ENCODE peak calls at places on chromosomes 4 and X, in four cellular contexts. M is uterus, Q is H54, U is adrenal gland. T is an unnamed sample.
A peak's percentile ranks its signal among the peaks of the same experiment; 100 is the strongest.

GRCh38 chrX:27890611-27891010 is 82.8 kb downstream of the MAGEB10 start:
- DNase-seq in M (no peak), Q (no peak), U (no peak), T (no peak)

GRCh38 chr4:156182269-156182668 is 228.6 kb upstream of the CTSO start:
- DNase-seq in M (no peak), Q (no peak), U (no peak), T (no peak)

GRCh38 chrX:153460826-153461225 is 9.6 kb downstream of the HAUS7 start:
- DNase-seq in M (peak; percentile 37), Q (peak; percentile 48), U (peak; percentile 61), T (no peak)

GRCh38 chrX:75155830-75156525 is at the start of gene ABCB7:
- DNase-seq in M (peak; percentile 58), Q (peak; percentile 26), U (peak; percentile 78), T (peak; percentile 51)

GRCh38 chrX:104195489-104196084 is 29.3 kb downstream of the FAM199X start:
- DNase-seq in M (no peak), Q (no peak), U (no peak), T (no peak)

GRCh38 chr4:16289872-16290554 is 63.7 kb upstream of the TAPT1 start:
- DNase-seq in M (no peak), Q (peak; percentile 7), U (no peak), T (no peak)

GRCh38 chr4:25535701-25536473 is 119.8 kb upstream of the SLC34A2 start:
- DNase-seq in M (no peak), Q (no peak), U (no peak), T (peak; percentile 80)

GRCh38 chr4:120724656-120725055 is 197.9 kb downstream of the PRDM5 start:
- DNase-seq in M (no peak), Q (no peak), U (no peak), T (no peak)

GRCh38 chr4:3450643-3451042 is 8.9 kb downstream of the HGFAC start:
- DNase-seq in M (no peak), Q (no peak), U (no peak), T (no peak)

GRCh38 chr4:52713456-52713937 is 37.7 kb downstream of the ERVMER34-1 start:
- DNase-seq in M (no peak), Q (no peak), U (peak; percentile 64), T (no peak)

GRCh38 chr4:77451530-77451929 is 154.1 kb upstream of the CXCL13 start:
- DNase-seq in M (no peak), Q (no peak), U (no peak), T (no peak)

GRCh38 chr4:15002659-15003440 is 569 bp downstream of the CPEB2 start:
- DNase-seq in M (peak; percentile 75), Q (no peak), U (peak; percentile 90), T (peak; percentile 95)
- TF ChIP-seq POLR2A in M (no peak), Q (peak; percentile 45), U (peak; percentile 14), T (no peak)

GRCh38 chrX:135985123-135985973 is at the start of gene SLC9A6:
- DNase-seq in M (peak; percentile 69), Q (peak; percentile 49), U (peak; percentile 77), T (peak; percentile 94)
- TF ChIP-seq POLR2A in M (peak; percentile 34), Q (no peak), U (no peak), T (peak; percentile 56)

GRCh38 chrX:47156611-47157520 is 11.8 kb downstream of the RBM10 start:
- DNase-seq in M (no peak), Q (no peak), U (no peak), T (no peak)
- TF ChIP-seq POLR2A in M (no peak), Q (no peak), U (no peak), T (no peak)

DNA sequence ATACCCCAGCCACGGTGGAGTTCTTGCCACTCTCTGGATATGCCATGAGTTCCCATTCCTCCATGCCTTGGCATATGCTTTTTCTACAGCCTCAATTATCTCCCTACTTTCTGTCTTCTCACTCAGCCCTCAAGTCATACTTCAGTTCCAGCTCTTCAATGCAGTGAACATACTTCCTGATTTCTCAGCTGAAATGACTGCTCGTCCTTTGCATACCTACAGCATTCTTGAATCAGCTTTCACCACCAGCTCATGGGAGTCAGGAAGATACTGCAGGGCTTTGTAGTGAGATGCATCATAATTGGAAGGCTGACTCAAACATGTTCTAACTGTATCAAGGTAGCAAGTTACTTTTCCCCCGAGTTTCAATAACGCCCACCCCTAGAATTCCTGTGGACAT is 118.4 kb downstream of the APBB2 start:
- DNase-seq in M (no peak), Q (no peak), U (no peak), T (no peak)
- TF ChIP-seq POLR2A in M (no peak), Q (no peak), U (no peak), T (no peak)

GRCh38 chr4:6944311-6945051 is 34.9 kb downstream of the TBC1D14 start:
- DNase-seq in M (no peak), Q (no peak), U (peak; percentile 72), T (no peak)
- TF ChIP-seq POLR2A in M (no peak), Q (no peak), U (no peak), T (no peak)

GRCh38 chr4:168387091-168387490 is 68.5 kb upstream of the DDX60 start:
- DNase-seq in M (no peak), Q (no peak), U (no peak), T (no peak)

GRCh38 chr4:168383510-168383909 is 65.0 kb upstream of the DDX60 start:
- DNase-seq in M (no peak), Q (no peak), U (no peak), T (no peak)

GRCh38 chr4:168386002-168386401 is 67.5 kb upstream of the DDX60 start:
- DNase-seq in M (no peak), Q (no peak), U (no peak), T (no peak)

GRCh38 chr4:168385142-168385490 is 66.6 kb upstream of the DDX60 start:
- DNase-seq in M (no peak), Q (no peak), U (no peak), T (no peak)

GRCh38 chr4:168384437-168385141 is 66.0 kb upstream of the DDX60 start:
- DNase-seq in M (no peak), Q (no peak), U (no peak), T (no peak)
- TF ChIP-seq POLR2A in M (no peak), Q (no peak), U (no peak), T (no peak)

DNA sequence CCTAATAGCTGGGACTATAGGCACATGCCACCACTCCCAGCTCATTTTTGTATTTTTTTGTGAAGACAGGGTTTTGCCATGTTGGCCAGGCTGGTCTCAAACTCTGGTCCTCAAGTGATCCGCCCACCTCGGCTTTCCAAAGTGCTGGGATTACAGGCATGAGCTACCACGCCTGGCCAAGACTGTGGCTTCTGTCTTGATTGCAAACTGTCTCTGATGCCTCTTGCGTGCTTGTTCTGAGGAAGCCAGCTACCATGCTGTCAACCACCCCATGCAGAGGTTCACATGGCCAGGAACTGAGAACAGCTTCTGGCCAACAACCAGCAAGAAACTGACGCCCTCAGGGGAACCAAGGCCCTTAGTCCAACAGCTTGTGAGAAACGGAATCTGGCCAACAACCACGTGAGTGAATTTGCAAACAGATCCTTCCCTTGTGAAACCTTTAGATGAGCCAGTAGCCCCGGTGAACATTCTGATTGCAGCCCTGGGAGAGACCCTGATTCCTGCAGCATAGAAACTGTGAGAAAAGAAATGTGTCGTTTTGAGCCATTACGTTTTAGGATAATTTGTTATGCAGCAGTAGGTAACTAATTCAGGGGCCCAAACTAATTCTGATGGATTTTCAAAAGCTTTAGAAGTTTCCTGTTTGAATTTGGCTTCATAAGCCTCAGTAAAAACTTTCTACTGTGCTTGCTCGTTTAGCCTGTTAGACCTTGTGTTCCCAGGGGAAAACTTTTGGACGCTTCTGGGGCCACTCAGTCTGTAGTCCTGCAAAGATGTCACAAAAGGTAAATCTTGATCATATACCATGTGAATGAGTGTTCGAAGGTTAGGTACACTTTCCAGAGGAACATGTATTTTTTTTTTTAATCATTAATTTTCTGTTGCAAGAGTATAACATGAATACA is 71.0 kb downstream of the SUPT20HL2 start:
- DNase-seq in M (peak; percentile 63), Q (no peak), U (peak; percentile 61), T (no peak)
- TF ChIP-seq POLR2A in M (no peak), Q (no peak), U (no peak), T (no peak)

GRCh38 chrX:16785247-16786138 is 773 bp upstream of the TXLNG start:
- DNase-seq in M (peak; percentile 36), Q (no peak), U (peak; percentile 63), T (no peak)
- TF ChIP-seq POLR2A in M (no peak), Q (no peak), U (no peak), T (no peak)